ENCODE peak calls at places on chromosomes 1 and 21, in ten cellular contexts. U is thoracic aorta, J is psoas muscle, R is tibial nerve, C is IMR-90, O is osteoblast, Z is heart left ventricle, V is OCI-LY7, X is tibial artery, E is foreskin keratinocyte. M is an unnamed sample. For H3K4me1, the result is how much of the 10 kb centered on the place peaks cover.

GRCh38 chr1:201214461-201214860 is 23.8 kb downstream of the IGFN1 start:
- DNase-seq in U (no peak), J (no peak), R (no peak), C (no peak), O (peak), Z (peak), V (no peak), X (peak), E (no peak), M (no peak)

GRCh38 chr1:24152631-24153494 is 9.9 kb upstream of the IL22RA1 start:
- DNase-seq in U (no peak), J (no peak), R (no peak), C (no peak), O (no peak), Z (no peak), V (peak), X (no peak), E (no peak), M (no peak)

GRCh38 chr1:23356451-23356850 is 12.4 kb upstream of the HNRNPR start:
- DNase-seq in U (no peak), J (no peak), R (no peak), C (no peak), O (no peak), Z (no peak), V (no peak), X (no peak), E (no peak), M (no peak)

GRCh38 chr1:175591083-175591743 is 152.2 kb downstream of the TNR start:
- DNase-seq in U (no peak), J (no peak), R (no peak), C (no peak), O (no peak), Z (peak), V (no peak), X (no peak), E (no peak), M (peak)

GRCh38 chr1:50929376-50929958 is 30.6 kb downstream of the FAF1 start:
- DNase-seq in U (no peak), J (no peak), R (no peak), C (peak), O (peak), Z (no peak), V (peak), X (no peak), E (peak), M (no peak)

GRCh38 chr1:207020709-207021107 is 11.8 kb downstream of the C1orf116 start:
- DNase-seq in U (no peak), J (no peak), R (no peak), C (peak), O (no peak), Z (no peak), V (no peak), X (no peak), E (peak), M (no peak)

GRCh38 chr1:202858306-202858705 is 30.6 kb downstream of the RABIF start:
- DNase-seq in U (no peak), J (peak), R (peak), C (peak), O (no peak), Z (peak), V (no peak), X (no peak), E (no peak), M (peak)

GRCh38 chr21:30831194-30831765 is 1.7 kb upstream of the KRTAP7-1 start:
- DNase-seq in U (no peak), J (no peak), R (no peak), C (no peak), O (no peak), Z (no peak), V (peak), X (no peak), E (peak), M (no peak)

GRCh38 chr21:17859661-17860060 is 40.5 kb upstream of the C21orf91 start:
- DNase-seq in U (no peak), J (no peak), R (no peak), C (no peak), O (no peak), Z (no peak), V (no peak), X (no peak), E (no peak), M (no peak)

GRCh38 chr1:60367522-60367921 is 294.0 kb upstream of the C1orf87 start:
- DNase-seq in U (no peak), J (no peak), R (no peak), C (no peak), O (no peak), Z (no peak), V (no peak), X (no peak), E (no peak), M (no peak)

GRCh38 chr21:42997053-42997452 is 22.7 kb downstream of the PKNOX1 start:
- DNase-seq in U (no peak), J (no peak), R (no peak), C (peak), O (peak), Z (peak), V (no peak), X (peak), E (peak), M (peak)

GRCh38 chr21:26795866-26796329 is 49.3 kb downstream of the ADAMTS1 start:
- DNase-seq in U (no peak), J (no peak), R (peak), C (peak), O (peak), Z (peak), V (no peak), X (peak), E (peak), M (peak)

GRCh38 chr1:225156254-225156653 is 226.8 kb downstream of the DNAH14 start:
- DNase-seq in U (no peak), J (no peak), R (no peak), C (no peak), O (peak), Z (no peak), V (no peak), X (no peak), E (no peak), M (no peak)

GRCh38 chr1:232183802-232184201 is 446.1 kb downstream of the SIPA1L2 start:
- DNase-seq in U (no peak), J (no peak), R (no peak), C (no peak), O (no peak), Z (no peak), V (peak), X (no peak), E (peak), M (no peak)

GRCh38 chr21:34154878-34155277 is 81.5 kb downstream of the MRPS6 start:
- DNase-seq in U (no peak), J (no peak), R (no peak), C (no peak), O (no peak), Z (no peak), V (no peak), X (no peak), E (no peak), M (no peak)

GRCh38 chr1:223713546-223714420 is 1.4 kb downstream of the CAPN2 start:
- DNase-seq in U (no peak), J (no peak), R (no peak), C (peak), O (peak), Z (no peak), V (no peak), X (no peak), E (peak), M (no peak)

GRCh38 chr1:162396201-162396906 is 14.8 kb downstream of the C1orf226 start:
- DNase-seq in U (no peak), J (no peak), R (no peak), C (no peak), O (no peak), Z (no peak), V (no peak), X (peak), E (no peak), M (no peak)

GRCh38 chr1:61082336-61083013 is at the start of gene NFIA:
- DNase-seq in U (no peak), J (peak), R (peak), C (peak), O (peak), Z (peak), V (peak), X (peak), E (peak), M (peak)

GRCh38 chr1:154729031-154729442 is 121.1 kb upstream of the ADAR start:
- DNase-seq in U (no peak), J (no peak), R (no peak), C (peak), O (peak), Z (no peak), V (no peak), X (no peak), E (no peak), M (no peak)

GRCh38 chr1:116208136-116208535 is 96.9 kb downstream of the MAB21L3 start:
- DNase-seq in U (no peak), J (no peak), R (no peak), C (no peak), O (no peak), Z (no peak), V (no peak), X (no peak), E (no peak), M (no peak)

GRCh38 chr1:243598433-243598832 is 251.6 kb downstream of the AKT3 start:
- DNase-seq in U (no peak), J (no peak), R (no peak), C (peak), O (peak), Z (no peak), V (no peak), X (no peak), E (peak), M (no peak)

GRCh38 chr1:46749921-46750404 is 31.0 kb upstream of the EFCAB14 start:
- DNase-seq in U (no peak), J (peak), R (peak), C (no peak), O (no peak), Z (no peak), V (no peak), X (peak), E (peak), M (peak)

GRCh38 chr1:46755121-46755520 is 36.2 kb upstream of the EFCAB14 start:
- DNase-seq in U (no peak), J (no peak), R (no peak), C (no peak), O (no peak), Z (no peak), V (no peak), X (no peak), E (no peak), M (no peak)

GRCh38 chr1:46757956-46758304 is 39.0 kb upstream of the EFCAB14 start:
- DNase-seq in U (no peak), J (no peak), R (no peak), C (no peak), O (no peak), Z (no peak), V (no peak), X (no peak), E (no peak), M (no peak)

GRCh38 chr1:46757256-46757955 is 38.5 kb upstream of the EFCAB14 start:
- DNase-seq in U (no peak), J (no peak), R (no peak), C (peak), O (no peak), Z (no peak), V (no peak), X (no peak), E (peak), M (no peak)

GRCh38 chr1:46753985-46754384 is 35.1 kb upstream of the EFCAB14 start:
- DNase-seq in U (no peak), J (no peak), R (no peak), C (no peak), O (no peak), Z (no peak), V (no peak), X (no peak), E (no peak), M (no peak)
- H3K4me1 ChIP-seq in U (under half), J (under half), R (under half), C (under half), O (under half), Z (under half), V (under half), X (under half), E (under half), M (under half)

GRCh38 chr1:152460529-152460899 is 46.5 kb upstream of the CRNN start:
- DNase-seq in U (no peak), J (no peak), R (no peak), C (no peak), O (no peak), Z (no peak), V (no peak), X (no peak), E (no peak), M (no peak)
- TF ChIP-seq CTCF in U (no peak), J (no peak), R (peak), C (no peak), O (no peak), Z (no peak), V (peak), X (no peak), E (no peak), M (peak)

DNA sequence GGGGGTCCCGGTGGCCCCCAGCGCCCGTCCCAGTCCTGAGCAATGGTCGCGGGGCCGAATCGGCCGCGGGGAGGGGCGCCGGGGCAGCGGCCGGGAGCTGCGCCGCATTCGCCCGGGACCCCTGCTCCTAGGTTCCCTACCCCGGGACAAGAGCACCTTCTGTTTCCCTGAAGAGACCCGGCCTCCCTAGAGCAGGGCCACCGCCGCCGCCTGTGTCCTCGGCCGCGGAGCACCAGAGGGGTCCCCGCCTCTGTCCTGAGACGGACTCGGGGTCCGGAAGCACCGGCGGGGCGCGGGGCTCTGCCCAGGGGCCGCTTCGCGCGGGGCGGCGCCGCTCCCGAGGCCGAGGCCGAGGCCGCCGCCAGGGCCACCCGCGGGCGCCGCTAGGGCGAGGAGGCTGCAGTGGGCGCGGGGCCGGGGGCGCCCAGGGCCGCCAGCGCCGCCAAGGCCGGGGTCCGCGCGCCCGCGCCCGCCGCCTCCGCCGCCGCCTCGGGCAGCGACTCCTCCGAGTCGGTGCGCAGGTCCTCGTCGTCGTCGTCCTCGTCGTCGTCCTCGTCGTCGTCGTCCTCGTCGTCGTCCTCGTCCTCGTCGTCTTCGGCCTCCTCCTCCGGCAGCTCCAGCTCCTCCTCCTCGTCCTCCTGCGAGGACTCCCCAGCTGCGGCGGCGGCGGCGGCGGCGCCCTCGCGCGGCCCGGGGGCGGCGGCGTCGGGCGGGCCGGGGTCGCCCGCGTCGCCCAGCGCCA is 157.7 kb downstream of the CASZ1 start:
- DNase-seq in U (no peak), J (no peak), R (no peak), C (no peak), O (peak), Z (no peak), V (no peak), X (no peak), E (no peak), M (no peak)
- H3K27ac ChIP-seq in U (peak), J (no peak), R (no peak), C (no peak), O (no peak), Z (no peak), V (no peak), X (peak), E (no peak), M (peak)

GRCh38 chr1:111739222-111739983 is at the start of gene INKA2:
- DNase-seq in U (no peak), J (peak), R (peak), C (peak), O (peak), Z (peak), V (peak), X (peak), E (peak), M (peak)
- H3K4me1 ChIP-seq in U (under half), J (under half), R (under half), C (under half), O (half or more), Z (half or more), V (under half), X (under half), E (under half), M (half or more)

DNA sequence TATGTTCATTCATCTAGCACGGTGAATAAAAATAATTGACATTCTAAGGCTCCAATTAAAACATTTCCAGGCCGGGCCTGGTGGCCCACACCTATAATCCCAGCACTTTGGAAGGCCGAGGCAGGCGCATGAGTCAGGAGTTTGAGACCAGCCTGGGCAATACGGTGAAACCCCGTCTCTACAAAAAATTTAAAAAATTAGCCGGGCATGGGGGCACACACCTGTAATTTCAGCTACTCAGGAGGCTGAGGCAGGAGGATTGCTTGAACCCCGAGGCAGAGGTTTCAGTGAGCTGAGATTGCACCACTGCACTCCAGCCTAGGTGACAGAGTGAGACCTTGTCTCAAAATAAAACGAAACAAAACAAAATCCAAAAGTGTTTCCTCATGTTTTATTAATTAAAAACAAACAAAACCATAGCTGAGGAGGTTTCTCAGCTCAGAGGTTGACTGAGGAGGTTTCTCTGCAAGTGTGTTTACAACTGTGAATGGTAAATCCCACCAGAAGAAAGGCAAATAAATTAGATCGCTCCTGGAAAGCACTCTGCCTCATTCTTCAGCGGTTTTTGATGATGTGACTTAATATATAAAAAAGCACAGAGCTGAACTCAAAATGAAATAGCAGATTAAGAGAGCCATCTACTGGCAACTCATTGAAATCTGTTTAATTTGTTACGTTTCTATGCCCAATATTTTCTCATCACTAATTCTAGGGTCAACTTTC is 37.7 kb upstream of the ATG4C start:
- DNase-seq in U (no peak), J (no peak), R (no peak), C (peak), O (peak), Z (no peak), V (peak), X (no peak), E (peak), M (no peak)
- TF ChIP-seq CTCF in U (peak), J (peak), R (peak), C (peak), O (peak), Z (peak), V (peak), X (peak), E (peak), M (peak)

DNA sequence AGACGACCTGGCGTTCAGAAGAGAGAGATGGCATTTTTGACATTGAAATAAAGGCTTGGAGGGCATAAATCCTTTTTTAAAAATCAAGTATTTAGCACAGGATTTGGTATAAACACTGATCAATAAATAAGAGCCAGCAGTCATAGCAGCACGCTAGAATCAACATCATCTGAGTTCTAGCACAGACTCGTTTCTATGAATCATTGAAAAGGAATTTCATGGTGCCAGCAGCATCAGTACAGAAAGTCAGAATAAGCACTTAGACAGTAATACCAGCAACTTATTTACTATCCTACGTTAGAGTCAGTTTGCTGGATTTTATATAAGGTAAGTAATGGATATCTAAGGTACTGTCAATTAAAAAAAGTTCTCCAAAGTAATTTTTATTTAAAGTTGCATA is 119.3 kb downstream of the HLCS start:
- DNase-seq in U (no peak), J (no peak), R (no peak), C (peak), O (peak), Z (no peak), V (no peak), X (no peak), E (peak), M (no peak)
- H3K27ac ChIP-seq in U (no peak), J (no peak), R (no peak), C (no peak), O (peak), Z (no peak), V (no peak), X (no peak), E (no peak), M (no peak)

GRCh38 chr1:40899230-40899870 is 37.2 kb upstream of the CITED4 start:
- DNase-seq in U (no peak), J (no peak), R (no peak), C (no peak), O (no peak), Z (no peak), V (no peak), X (no peak), E (peak), M (no peak)

GRCh38 chr1:40906781-40907400 is 44.7 kb upstream of the CITED4 start:
- DNase-seq in U (no peak), J (no peak), R (no peak), C (no peak), O (no peak), Z (no peak), V (no peak), X (no peak), E (no peak), M (no peak)

GRCh38 chr1:40901886-40902633 is 39.9 kb upstream of the CITED4 start:
- DNase-seq in U (no peak), J (peak), R (peak), C (peak), O (peak), Z (peak), V (no peak), X (peak), E (peak), M (peak)

GRCh38 chr1:40902634-40902897 is 40.4 kb upstream of the CITED4 start:
- DNase-seq in U (no peak), J (no peak), R (no peak), C (no peak), O (no peak), Z (no peak), V (no peak), X (no peak), E (no peak), M (no peak)

DNA sequence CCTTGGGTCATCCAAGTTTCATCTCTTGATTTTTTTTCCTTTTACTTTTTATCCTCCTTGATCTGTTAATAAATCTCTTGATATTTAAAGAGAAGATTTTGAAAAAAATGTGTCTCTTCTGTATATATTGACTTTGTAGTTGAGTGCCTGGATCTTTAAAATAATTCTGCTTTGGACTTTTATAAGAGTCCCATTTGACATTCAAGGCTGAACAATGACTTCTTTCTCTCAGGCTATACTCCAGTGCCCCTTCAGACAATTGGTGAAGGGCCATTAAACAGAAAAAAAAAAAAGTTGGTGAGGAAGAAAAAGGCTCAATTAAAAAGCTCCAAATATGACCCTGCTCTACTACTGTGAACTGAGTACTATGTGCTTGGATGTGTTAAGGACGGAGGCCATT is 40.9 kb upstream of the CITED4 start:
- DNase-seq in U (no peak), J (no peak), R (no peak), C (no peak), O (peak), Z (no peak), V (no peak), X (no peak), E (no peak), M (no peak)
- H3K4me1 ChIP-seq in U (under half), J (under half), R (under half), C (under half), O (under half), Z (under half), V (under half), X (under half), E (under half), M (under half)

DNA sequence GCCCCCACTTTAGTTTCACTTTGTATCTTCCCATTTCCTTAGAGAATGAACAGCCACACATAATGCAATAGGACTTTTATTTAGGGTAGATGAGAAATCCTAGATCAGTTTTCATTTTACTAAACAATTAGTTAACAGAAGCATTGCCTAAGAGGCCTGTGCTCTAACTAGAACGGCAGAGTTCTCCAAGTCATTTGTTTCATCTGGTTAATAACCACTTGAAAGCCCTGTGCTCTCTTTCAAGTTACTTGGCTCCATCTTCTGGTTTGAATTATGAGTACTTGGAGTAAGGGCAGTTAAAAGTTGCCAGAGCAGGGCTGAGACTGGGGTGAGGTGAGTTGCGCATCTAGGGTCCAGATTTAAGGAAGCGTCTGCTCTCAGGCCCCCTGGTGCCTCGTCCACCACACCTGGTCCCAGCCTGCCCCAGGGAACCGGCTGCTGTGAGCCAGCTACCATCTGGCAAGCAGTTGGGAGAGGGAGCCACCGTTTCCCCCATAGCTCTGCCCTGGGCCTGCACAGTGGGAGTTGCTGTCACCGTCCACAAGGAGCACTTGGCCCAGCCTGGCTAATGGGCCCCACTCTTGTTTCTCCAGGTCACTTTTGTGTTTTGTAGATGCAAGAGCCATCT is 18.1 kb upstream of the SLC44A3 start:
- DNase-seq in U (no peak), J (peak), R (no peak), C (peak), O (peak), Z (no peak), V (peak), X (no peak), E (peak), M (no peak)
- TF ChIP-seq CTCF in U (peak), J (peak), R (peak), C (peak), O (peak), Z (peak), V (peak), X (peak), E (peak), M (peak)

M was measured in left ventricle myocardium inferior.